ENCODE peak calls at places on chromosomes 2 and 18, in five cellular contexts. P is right cardiac atrium, Y is lung, H is astrocyte, W is transverse colon. X is an unnamed sample.

GRCh38 chr2:25688236-25688635 is 14.9 kb upstream of the DTNB start:
- DNase-seq in P (no peak), Y (no peak), H (no peak), W (no peak), X (no peak)

GRCh38 chr18:63266888-63267790 is 52.4 kb downstream of the BCL2 start:
- DNase-seq in P (no peak), Y (no peak), H (no peak), W (no peak), X (no peak)

GRCh38 chr2:231223001-231223375 is 24.6 kb downstream of the ARMC9 start:
- DNase-seq in P (no peak), Y (no peak), H (no peak), W (no peak), X (no peak)

GRCh38 chr2:121076885-121077549 is 208.0 kb downstream of the TFCP2L1 start:
- DNase-seq in P (peak; percentile 83), Y (peak; percentile 71), H (no peak), W (peak; percentile 75), X (peak; percentile 49)

GRCh38 chr2:21117688-21118087 is 6.1 kb upstream of the TDRD15 start:
- DNase-seq in P (no peak), Y (no peak), H (no peak), W (no peak), X (no peak)

GRCh38 chr2:225328192-225328591 is 71.3 kb upstream of the NYAP2 start:
- DNase-seq in P (no peak), Y (no peak), H (peak; percentile 54), W (no peak), X (no peak)

GRCh38 chr18:48543228-48543627 is 4.4 kb downstream of the CTIF start:
- DNase-seq in P (no peak), Y (no peak), H (no peak), W (no peak), X (no peak)

GRCh38 chr2:177799531-177799930 is 273.0 kb downstream of the PDE11A start:
- DNase-seq in P (no peak), Y (no peak), H (peak; percentile 13), W (no peak), X (no peak)

GRCh38 chr2:36697424-36698066 is 1.0 kb downstream of the VIT start:
- DNase-seq in P (no peak), Y (no peak), H (no peak), W (no peak), X (no peak)

GRCh38 chr2:37866535-37866934 is 58.6 kb upstream of the RMDN2 start:
- DNase-seq in P (peak; percentile 77), Y (no peak), H (no peak), W (no peak), X (no peak)

GRCh38 chr2:239911630-239912071 is 113.5 kb downstream of the NDUFA10 start:
- DNase-seq in P (peak; percentile 74), Y (peak; percentile 49), H (no peak), W (no peak), X (no peak)

GRCh38 chr2:162116372-162116771 is 35.7 kb downstream of the GCG start:
- DNase-seq in P (no peak), Y (no peak), H (no peak), W (no peak), X (no peak)

GRCh38 chr2:75582840-75583239 is 22.1 kb upstream of the EVA1A start:
- DNase-seq in P (no peak), Y (no peak), H (peak; percentile 34), W (no peak), X (no peak)

GRCh38 chr18:67047334-67047733 is 443.4 kb upstream of the CDH19 start:
- DNase-seq in P (no peak), Y (no peak), H (no peak), W (no peak), X (no peak)

GRCh38 chr2:120885311-120885710 is 149.6 kb downstream of the GLI2 start:
- DNase-seq in P (peak; percentile 63), Y (no peak), H (no peak), W (no peak), X (no peak)

GRCh38 chr2:70104231-70105111 is 17.2 kb downstream of the PCBP1 start:
- DNase-seq in P (peak; percentile 50), Y (no peak), H (peak; percentile 48), W (peak; percentile 55), X (no peak)

GRCh38 chr2:113175736-113176695 is 2.2 kb downstream of the PSD4 start:
- DNase-seq in P (no peak), Y (no peak), H (no peak), W (peak; percentile 53), X (no peak)

GRCh38 chr2:25257931-25258771 is 83.6 kb downstream of the DNMT3A start:
- DNase-seq in P (peak; percentile 13), Y (no peak), H (no peak), W (no peak), X (no peak)

GRCh38 chr2:120445431-120446143 is 99.7 kb downstream of the INHBB start:
- DNase-seq in P (no peak), Y (no peak), H (peak; percentile 27), W (no peak), X (no peak)

GRCh38 chr18:13436596-13436995 is 218.0 kb downstream of the LDLRAD4 start:
- DNase-seq in P (no peak), Y (no peak), H (no peak), W (no peak), X (peak; percentile 53)

GRCh38 chr2:18430996-18431748 is 129.3 kb downstream of the RDH14 start:
- DNase-seq in P (no peak), Y (no peak), H (no peak), W (no peak), X (no peak)

GRCh38 chr2:75896779-75897366 is 186.2 kb upstream of the GCFC2 start:
- DNase-seq in P (no peak), Y (no peak), H (no peak), W (no peak), X (no peak)

GRCh38 chr2:64204006-64204632 is 59.9 kb upstream of the PELI1 start:
- DNase-seq in P (peak; percentile 56), Y (no peak), H (peak; percentile 27), W (peak; percentile 25), X (peak; percentile 26)

GRCh38 chr2:160736629-160737028 is 243.0 kb upstream of the RBMS1 start:
- DNase-seq in P (no peak), Y (no peak), H (peak; percentile 85), W (no peak), X (no peak)

GRCh38 chr2:119760876-119761275 is 1.2 kb downstream of the PTPN4 start:
- DNase-seq in P (no peak), Y (no peak), H (no peak), W (no peak), X (no peak)

GRCh38 chr2:20618886-20619521 is 31.9 kb downstream of the HS1BP3 start:
- DNase-seq in P (peak; percentile 71), Y (no peak), H (no peak), W (peak; percentile 7), X (peak; percentile 6)

GRCh38 chr2:241300000-241300399 is 15.5 kb downstream of the HDLBP start:
- DNase-seq in P (no peak), Y (no peak), H (no peak), W (no peak), X (peak; percentile 65)

GRCh38 chr2:153165021-153165420 is 313.5 kb downstream of the RPRM start:
- DNase-seq in P (no peak), Y (no peak), H (no peak), W (no peak), X (no peak)

GRCh38 chr18:23273443-23273966 is 138.2 kb downstream of the CABLES1 start:
- DNase-seq in P (no peak), Y (no peak), H (no peak), W (no peak), X (no peak)
- H3K9me3 ChIP-seq in P (no peaks in the 10 kb centered on the region), Y (peaks cover 6% of the 10 kb centered on the region), H (peaks cover 4% of the 10 kb centered on the region), W (peaks cover 12% of the 10 kb centered on the region), X (no peaks in the 10 kb centered on the region)

GRCh38 chr2:170191166-170191872 is 13.4 kb downstream of the MYO3B start:
- DNase-seq in P (no peak), Y (no peak), H (no peak), W (no peak), X (no peak)
- H3K9me3 ChIP-seq in P (peaks cover 2% of the 10 kb centered on the region), Y (peaks cover 13% of the 10 kb centered on the region), H (no peaks in the 10 kb centered on the region), W (peaks cover 3% of the 10 kb centered on the region), X (no peaks in the 10 kb centered on the region)

GRCh38 chr18:35242426-35242825 is 1.6 kb downstream of the ZNF397 start:
- DNase-seq in P (no peak), Y (no peak), H (no peak), W (no peak), X (no peak)

GRCh38 chr18:35246831-35247230 is 6.0 kb downstream of the ZNF397 start:
- DNase-seq in P (no peak), Y (no peak), H (no peak), W (no peak), X (no peak)

GRCh38 chr18:35245719-35246317 is 5.0 kb downstream of the ZNF397 start:
- DNase-seq in P (no peak), Y (no peak), H (no peak), W (no peak), X (no peak)

GRCh38 chr18:35247412-35248249 is 6.8 kb downstream of the ZNF397 start:
- DNase-seq in P (no peak), Y (no peak), H (no peak), W (no peak), X (no peak)

DNA sequence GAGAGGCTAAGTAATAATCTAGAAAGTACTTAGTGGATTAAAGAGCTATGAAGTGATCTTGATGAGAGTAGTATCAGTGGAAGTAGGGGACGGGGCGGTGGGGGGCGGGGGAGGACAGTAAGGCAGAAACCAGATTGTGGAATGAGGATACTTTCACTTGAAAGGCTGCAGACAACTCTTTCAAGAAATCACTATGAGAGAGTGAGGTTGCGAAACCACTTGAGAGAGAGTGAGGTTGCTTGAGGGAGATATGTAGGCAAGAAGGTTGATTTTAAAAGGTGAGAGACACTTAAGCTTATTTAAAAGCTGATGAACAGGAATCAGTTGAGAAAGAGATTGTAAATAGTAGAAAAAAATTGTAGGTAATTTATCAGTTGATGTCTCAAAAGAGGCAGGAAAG is 3.8 kb downstream of the ZNF397 start:
- DNase-seq in P (no peak), Y (no peak), H (no peak), W (no peak), X (no peak)
- H3K9me3 ChIP-seq in P (no peaks in the 10 kb centered on the region), Y (peaks cover 2% of the 10 kb centered on the region), H (peaks cover 51% of the 10 kb centered on the region), W (no peaks in the 10 kb centered on the region), X (no peaks in the 10 kb centered on the region)

DNA sequence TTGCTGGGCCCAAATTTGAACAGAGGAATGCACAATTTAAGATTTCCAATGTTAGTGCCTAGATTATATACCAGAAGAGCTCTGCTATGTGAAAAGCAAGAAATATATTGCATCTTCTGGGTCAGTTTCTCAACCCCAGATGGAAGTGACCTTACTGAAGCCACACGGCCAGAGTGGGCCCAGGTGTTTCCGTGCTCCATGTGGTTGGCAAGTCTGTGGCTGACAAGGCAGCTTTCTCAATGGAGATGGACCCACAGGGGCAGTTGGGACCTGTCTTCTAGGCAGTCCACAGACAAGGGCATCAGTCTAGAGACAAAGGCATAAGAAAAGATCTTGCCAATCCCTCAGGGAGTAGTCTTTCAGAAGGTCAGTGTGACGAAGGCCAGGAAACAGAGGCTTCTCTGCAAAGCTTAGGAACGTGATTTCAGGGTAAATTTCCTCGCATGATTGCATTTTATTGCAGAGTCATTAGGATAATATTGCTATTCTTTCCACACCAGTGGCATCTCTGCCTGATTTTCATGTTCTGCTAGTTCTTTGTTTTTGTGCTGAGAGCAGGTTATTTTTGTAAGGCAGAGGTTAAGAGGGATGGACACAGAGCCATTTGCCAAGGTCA is 201.9 kb downstream of the ANKRD30B start:
- DNase-seq in P (no peak), Y (no peak), H (no peak), W (no peak), X (no peak)
- H3K9me3 ChIP-seq in P (no peaks in the 10 kb centered on the region), Y (no peaks in the 10 kb centered on the region), H (no peaks in the 10 kb centered on the region), W (no peaks in the 10 kb centered on the region), X (no peaks in the 10 kb centered on the region)